ENCODE peak calls at places on chromosomes 1 and 21, in eight cellular contexts. One of them, this sample, is unnamed.

GRCh38 chr1:208119225-208119606 is 125.0 kb downstream of the PLXNA2 start:
- DNase-seq in NCI-H2107: no peak
- DNase-seq in renal cortical epithelial cell: no peak
- DNase-seq in RWPE1: no peak
- DNase-seq in kidney tubule cell: no peak
- DNase-seq in MG63: no peak
- DNase-seq in cardiac muscle cell: no peak
- DNase-seq in progenitor cell of endocrine pancreas: no peak
- DNase-seq in this sample: no peak

GRCh38 chr21:15444118-15444960 is 285.4 kb upstream of the USP25 start:
- DNase-seq in NCI-H2107: no peak
- DNase-seq in renal cortical epithelial cell: peak
- DNase-seq in RWPE1: no peak
- DNase-seq in kidney tubule cell: peak
- DNase-seq in MG63: no peak
- DNase-seq in cardiac muscle cell: no peak
- DNase-seq in progenitor cell of endocrine pancreas: no peak
- DNase-seq in this sample: no peak

GRCh38 chr1:44664730-44665370 is 9.4 kb downstream of the TMEM53 start:
- DNase-seq in NCI-H2107: no peak
- DNase-seq in renal cortical epithelial cell: no peak
- DNase-seq in RWPE1: no peak
- DNase-seq in kidney tubule cell: no peak
- DNase-seq in MG63: no peak
- DNase-seq in cardiac muscle cell: no peak
- DNase-seq in progenitor cell of endocrine pancreas: no peak
- DNase-seq in this sample: no peak

GRCh38 chr1:220914283-220915116 is 35.3 kb downstream of the HLX start:
- DNase-seq in NCI-H2107: no peak
- DNase-seq in renal cortical epithelial cell: peak
- DNase-seq in RWPE1: no peak
- DNase-seq in kidney tubule cell: no peak
- DNase-seq in MG63: no peak
- DNase-seq in cardiac muscle cell: no peak
- DNase-seq in progenitor cell of endocrine pancreas: no peak
- DNase-seq in this sample: no peak

GRCh38 chr1:83583351-83584014 is 415.4 kb downstream of the TTLL7 start:
- DNase-seq in NCI-H2107: no peak
- DNase-seq in renal cortical epithelial cell: no peak
- DNase-seq in RWPE1: no peak
- DNase-seq in kidney tubule cell: no peak
- DNase-seq in MG63: peak
- DNase-seq in cardiac muscle cell: no peak
- DNase-seq in progenitor cell of endocrine pancreas: no peak
- DNase-seq in this sample: no peak

GRCh38 chr1:167227934-167228378 is 7.3 kb downstream of the POU2F1 start:
- DNase-seq in NCI-H2107: no peak
- DNase-seq in renal cortical epithelial cell: peak
- DNase-seq in RWPE1: no peak
- DNase-seq in kidney tubule cell: peak
- DNase-seq in MG63: no peak
- DNase-seq in cardiac muscle cell: no peak
- DNase-seq in progenitor cell of endocrine pancreas: no peak
- DNase-seq in this sample: no peak

GRCh38 chr1:19533626-19534025 is 48.3 kb upstream of the CAPZB start:
- DNase-seq in NCI-H2107: no peak
- DNase-seq in renal cortical epithelial cell: no peak
- DNase-seq in RWPE1: no peak
- DNase-seq in kidney tubule cell: no peak
- DNase-seq in MG63: no peak
- DNase-seq in cardiac muscle cell: no peak
- DNase-seq in progenitor cell of endocrine pancreas: no peak
- DNase-seq in this sample: no peak

GRCh38 chr1:54052470-54052933 is 502 bp downstream of the TMEM59 start:
- DNase-seq in NCI-H2107: no peak
- DNase-seq in renal cortical epithelial cell: peak
- DNase-seq in RWPE1: peak
- DNase-seq in kidney tubule cell: peak
- DNase-seq in MG63: peak
- DNase-seq in cardiac muscle cell: peak
- DNase-seq in progenitor cell of endocrine pancreas: peak
- DNase-seq in this sample: peak

GRCh38 chr21:46099476-46099875 is 1.6 kb downstream of the COL6A2 start:
- DNase-seq in NCI-H2107: no peak
- DNase-seq in renal cortical epithelial cell: no peak
- DNase-seq in RWPE1: no peak
- DNase-seq in kidney tubule cell: no peak
- DNase-seq in MG63: peak
- DNase-seq in cardiac muscle cell: no peak
- DNase-seq in progenitor cell of endocrine pancreas: peak
- DNase-seq in this sample: no peak